ENCODE peak calls at places on chromosomes 13 and 19, in four cellular contexts. G, Q, C and A are unnamed samples.

GRCh38 chr19:27794444-27795042 is 1418.4 kb downstream of the UQCRFS1 start:
- DNase-seq in G (no peak), Q (no peak), C (no peak), A (no peak)

GRCh38 chr13:43782686-43783085 is 4.1 kb downstream of the ENOX1 start:
- DNase-seq in G (no peak), Q (no peak), C (no peak), A (no peak)

GRCh38 chr19:5057860-5058259 is 88.9 kb downstream of the KDM4B start:
- DNase-seq in G (no peak), Q (no peak), C (no peak), A (no peak)

GRCh38 chr13:113805431-113806103 is 46.5 kb downstream of the TMEM255B start:
- DNase-seq in G (no peak), Q (no peak), C (no peak), A (no peak)

GRCh38 chr13:47678201-47678963 is 322.7 kb downstream of the SUCLA2 start:
- DNase-seq in G (no peak), Q (peak; percentile 86), C (no peak), A (no peak)

GRCh38 chr19:7743425-7743841 is 3.9 kb downstream of the CD209 start:
- DNase-seq in G (no peak), Q (no peak), C (no peak), A (no peak)

GRCh38 chr19:44867578-44867977 is 21.5 kb downstream of the NECTIN2 start:
- DNase-seq in G (no peak), Q (no peak), C (no peak), A (no peak)

GRCh38 chr13:109255457-109255856 is 530.9 kb downstream of the IRS2 start:
- DNase-seq in G (no peak), Q (no peak), C (no peak), A (no peak)

GRCh38 chr13:100664171-100664900 is 10.3 kb downstream of the TMTC4 start:
- DNase-seq in G (no peak), Q (no peak), C (no peak), A (no peak)

GRCh38 chr13:27960362-27961226 is 8.5 kb downstream of the CDX2 start:
- DNase-seq in G (no peak), Q (no peak), C (no peak), A (no peak)

GRCh38 chr19:2469102-2469914 is 6.6 kb upstream of the GADD45B start:
- DNase-seq in G (no peak), Q (no peak), C (no peak), A (no peak)

GRCh38 chr19:20359933-20360720 is 193.1 kb downstream of the ZNF486 start:
- DNase-seq in G (no peak), Q (no peak), C (peak; percentile 60), A (no peak)
- TF ChIP-seq CTCF in G (peak; percentile 4), Q (no peak), C (peak; percentile 69), A (peak; percentile 23)

GRCh38 chr13:107865643-107866006 is 349.7 kb downstream of the LIG4 start:
- DNase-seq in G (no peak), Q (no peak), C (no peak), A (no peak)
- H3K4me3 ChIP-seq in G (no peak overlapping the region), Q (peak overlapping the region; percentile 71), C (peak overlapping the region; percentile 61), A (peak overlapping the region; percentile 87)

DNA sequence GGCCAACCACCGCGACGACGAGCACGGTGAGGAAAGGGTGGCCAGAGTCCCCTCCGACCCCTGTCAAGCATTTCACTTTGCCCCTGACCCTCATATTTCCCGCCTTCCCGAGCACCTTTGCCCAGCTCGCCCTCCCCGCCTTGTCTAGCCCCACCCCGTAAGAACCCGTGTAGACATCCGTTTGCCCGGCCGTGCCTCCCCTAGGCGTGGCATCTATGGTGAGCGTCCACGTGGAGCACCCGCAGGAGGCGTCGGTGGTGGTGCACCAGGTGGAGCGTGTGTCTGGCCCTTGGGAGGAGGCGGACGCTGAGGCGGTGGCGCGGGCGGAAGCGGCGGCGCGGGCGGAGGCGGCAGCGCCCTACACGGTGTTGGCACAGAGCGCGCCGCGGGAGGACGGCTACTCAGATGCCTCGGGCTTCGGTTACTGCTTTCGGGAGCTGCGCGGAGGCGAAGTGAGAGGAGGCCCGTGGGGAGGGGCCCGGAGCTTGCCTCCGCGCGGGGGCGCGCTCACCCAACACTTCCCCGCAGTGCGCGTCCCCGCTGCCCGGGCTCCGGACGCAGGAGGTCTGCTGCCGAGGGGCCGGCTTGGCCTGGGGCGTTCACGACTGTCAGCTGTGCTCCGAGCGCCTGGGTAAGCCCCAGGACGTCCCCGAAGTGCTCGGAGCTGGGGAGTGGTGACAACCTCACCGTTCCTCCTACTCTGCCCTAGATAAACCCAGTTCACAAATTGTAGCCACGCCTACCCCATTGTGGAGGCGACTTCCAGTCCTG is 4.2 kb downstream of the LTBP4 start:
- DNase-seq in G (no peak), Q (no peak), C (no peak), A (no peak)
- TF ChIP-seq CTCF in G (peak; percentile 20), Q (peak; percentile 19), C (peak; percentile 57), A (peak; percentile 4)

DNA sequence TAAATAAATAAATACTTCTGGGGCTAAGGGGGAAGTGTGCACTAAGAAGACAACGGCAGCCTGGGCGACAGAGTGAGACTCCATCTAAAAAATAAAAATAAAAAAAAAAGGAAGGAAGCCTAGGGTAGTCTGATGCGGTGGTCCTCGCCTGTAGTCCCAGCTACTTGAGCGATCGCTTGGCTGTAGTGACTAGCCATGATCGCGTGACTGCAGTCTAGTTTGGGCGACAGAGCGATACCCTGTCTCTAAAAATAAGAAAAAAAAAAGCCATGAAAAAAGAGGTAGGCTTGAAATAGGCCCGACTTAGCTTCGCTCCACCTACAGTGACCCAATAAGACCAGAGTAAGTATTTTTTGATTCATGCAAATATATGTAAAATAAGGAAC is 661 bp upstream of the BABAM1 start:
- DNase-seq in G (no peak), Q (no peak), C (no peak), A (no peak)
- H3K4me3 ChIP-seq in G (no peak overlapping the region), Q (no peak overlapping the region), C (peak overlapping the region; percentile 98), A (no peak overlapping the region)

GRCh38 chr19:42459926-42460325 is 17.2 kb upstream of the CXCL17 start:
- DNase-seq in G (no peak), Q (no peak), C (no peak), A (no peak)

GRCh38 chr19:42467437-42467760 is 24.7 kb upstream of the CXCL17 start:
- DNase-seq in G (no peak), Q (no peak), C (no peak), A (no peak)

GRCh38 chr19:42466521-42467436 is 24.0 kb upstream of the CXCL17 start:
- DNase-seq in G (no peak), Q (no peak), C (no peak), A (no peak)

GRCh38 chr19:42465827-42466280 is 23.1 kb upstream of the CXCL17 start:
- DNase-seq in G (no peak), Q (no peak), C (no peak), A (no peak)

DNA sequence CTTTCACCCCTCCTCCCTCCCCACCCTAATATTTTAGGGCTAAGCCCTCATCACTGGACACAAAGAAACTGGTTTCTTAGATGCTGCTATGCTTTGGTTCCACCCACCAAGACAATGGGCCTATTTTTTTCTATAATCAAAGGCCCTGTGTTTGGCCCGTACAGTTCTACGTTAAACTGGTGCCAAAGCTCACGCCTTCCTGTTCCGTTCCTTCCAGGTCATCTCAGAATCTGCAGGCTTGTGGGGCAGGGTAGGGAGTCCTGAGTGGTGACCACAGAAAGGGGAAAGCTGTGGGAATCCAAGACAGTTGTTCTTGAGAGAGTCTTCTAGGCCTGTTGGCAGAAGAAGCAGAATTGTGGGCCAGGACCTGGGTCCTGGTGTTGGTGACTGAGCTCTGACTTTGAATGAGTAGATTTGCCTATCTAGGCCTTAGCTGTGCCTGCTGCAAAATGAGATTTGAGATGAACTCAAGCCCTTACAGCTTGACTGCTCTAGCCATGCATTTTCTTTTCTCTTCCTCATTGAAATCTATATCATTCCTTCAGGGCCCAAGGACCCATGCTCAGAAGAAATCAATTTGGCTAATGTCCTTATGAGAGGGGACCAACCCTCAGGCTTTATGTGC is 19.1 kb upstream of the CXCL17 start:
- DNase-seq in G (no peak), Q (no peak), C (peak; percentile 42), A (no peak)
- TF ChIP-seq CTCF in G (no peak), Q (no peak), C (no peak), A (no peak)